ENCODE peak calls at places on chromosomes 6 and 20, in six cellular contexts. One of them, this sample, is unnamed. For H3K4me1, the result is how much of the 10 kb centered on the place peaks cover.

GRCh38 chr6:18680842-18681241 is 293.7 kb downstream of the RNF144B start:
- DNase-seq in ovary: no peak
- DNase-seq in esophagus squamous epithelium: no peak
- DNase-seq in mesendoderm: peak
- DNase-seq in ascending aorta: no peak
- DNase-seq in spleen: no peak
- DNase-seq in this sample: no peak

GRCh38 chr6:13007744-13008143 is 291.2 kb downstream of the PHACTR1 start:
- DNase-seq in ovary: no peak
- DNase-seq in esophagus squamous epithelium: no peak
- DNase-seq in mesendoderm: no peak
- DNase-seq in ascending aorta: no peak
- DNase-seq in spleen: no peak
- DNase-seq in this sample: no peak

GRCh38 chr6:100167585-100167984 is 173.6 kb upstream of the MCHR2 start:
- DNase-seq in ovary: no peak
- DNase-seq in esophagus squamous epithelium: no peak
- DNase-seq in mesendoderm: peak
- DNase-seq in ascending aorta: no peak
- DNase-seq in spleen: no peak
- DNase-seq in this sample: no peak

GRCh38 chr6:119894801-119895200 is 545.2 kb upstream of the MAN1A1 start:
- DNase-seq in ovary: no peak
- DNase-seq in esophagus squamous epithelium: no peak
- DNase-seq in mesendoderm: no peak
- DNase-seq in ascending aorta: no peak
- DNase-seq in spleen: no peak
- DNase-seq in this sample: no peak

GRCh38 chr6:23145801-23146200 is 576.4 kb downstream of the HDGFL1 start:
- DNase-seq in ovary: no peak
- DNase-seq in esophagus squamous epithelium: no peak
- DNase-seq in mesendoderm: no peak
- DNase-seq in ascending aorta: no peak
- DNase-seq in spleen: no peak
- DNase-seq in this sample: no peak

GRCh38 chr20:53493201-53493908 is 100.3 kb downstream of the ZNF217 start:
- DNase-seq in ovary: no peak
- DNase-seq in esophagus squamous epithelium: no peak
- DNase-seq in mesendoderm: no peak
- DNase-seq in ascending aorta: no peak
- DNase-seq in spleen: no peak
- DNase-seq in this sample: no peak

GRCh38 chr20:15482525-15482924 is 1090.7 kb downstream of the KIF16B start:
- DNase-seq in ovary: no peak
- DNase-seq in esophagus squamous epithelium: no peak
- DNase-seq in mesendoderm: peak
- DNase-seq in ascending aorta: no peak
- DNase-seq in spleen: no peak
- DNase-seq in this sample: no peak

GRCh38 chr20:49132995-49133451 is 55.1 kb downstream of the STAU1 start:
- DNase-seq in ovary: no peak
- DNase-seq in esophagus squamous epithelium: no peak
- DNase-seq in mesendoderm: peak
- DNase-seq in ascending aorta: no peak
- DNase-seq in spleen: no peak
- DNase-seq in this sample: no peak

GRCh38 chr6:99350573-99350972 is 1.1 kb upstream of the FAXC start:
- DNase-seq in ovary: no peak
- DNase-seq in esophagus squamous epithelium: no peak
- DNase-seq in mesendoderm: peak
- DNase-seq in ascending aorta: no peak
- DNase-seq in spleen: no peak
- DNase-seq in this sample: peak

GRCh38 chr6:117477988-117478852 is 4.3 kb upstream of the DCBLD1 start:
- DNase-seq in ovary: no peak
- DNase-seq in esophagus squamous epithelium: no peak
- DNase-seq in mesendoderm: peak
- DNase-seq in ascending aorta: no peak
- DNase-seq in spleen: no peak
- DNase-seq in this sample: no peak

DNA sequence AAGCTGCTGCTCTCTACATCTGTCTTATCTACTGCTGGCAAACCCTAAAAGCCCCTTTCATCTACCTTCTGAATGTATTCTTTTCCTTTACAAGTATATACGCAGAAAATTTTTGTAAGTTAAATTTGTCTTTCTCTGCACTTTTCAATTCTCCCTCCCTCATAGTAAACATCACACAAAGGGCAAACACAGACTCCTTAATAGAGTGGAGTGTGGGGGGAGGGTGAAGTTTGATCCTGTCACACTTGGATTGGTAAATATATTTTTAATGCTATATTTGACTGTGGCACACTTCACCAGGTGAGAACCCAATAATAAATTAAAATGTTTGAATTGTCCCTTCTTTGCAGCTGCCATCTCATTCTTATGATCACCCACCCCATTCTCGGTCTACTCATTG is 33.2 kb upstream of the PAQR8 start:
- DNase-seq in ovary: no peak
- DNase-seq in esophagus squamous epithelium: no peak
- DNase-seq in mesendoderm: no peak
- DNase-seq in ascending aorta: no peak
- DNase-seq in spleen: no peak
- DNase-seq in this sample: no peak
- H3K27ac ChIP-seq in ovary: no peak
- H3K27ac ChIP-seq in esophagus squamous epithelium: no peak
- H3K27ac ChIP-seq in mesendoderm: no peak
- H3K27ac ChIP-seq in ascending aorta: no peak
- H3K27ac ChIP-seq in spleen: no peak
- H3K27ac ChIP-seq in this sample: no peak

DNA sequence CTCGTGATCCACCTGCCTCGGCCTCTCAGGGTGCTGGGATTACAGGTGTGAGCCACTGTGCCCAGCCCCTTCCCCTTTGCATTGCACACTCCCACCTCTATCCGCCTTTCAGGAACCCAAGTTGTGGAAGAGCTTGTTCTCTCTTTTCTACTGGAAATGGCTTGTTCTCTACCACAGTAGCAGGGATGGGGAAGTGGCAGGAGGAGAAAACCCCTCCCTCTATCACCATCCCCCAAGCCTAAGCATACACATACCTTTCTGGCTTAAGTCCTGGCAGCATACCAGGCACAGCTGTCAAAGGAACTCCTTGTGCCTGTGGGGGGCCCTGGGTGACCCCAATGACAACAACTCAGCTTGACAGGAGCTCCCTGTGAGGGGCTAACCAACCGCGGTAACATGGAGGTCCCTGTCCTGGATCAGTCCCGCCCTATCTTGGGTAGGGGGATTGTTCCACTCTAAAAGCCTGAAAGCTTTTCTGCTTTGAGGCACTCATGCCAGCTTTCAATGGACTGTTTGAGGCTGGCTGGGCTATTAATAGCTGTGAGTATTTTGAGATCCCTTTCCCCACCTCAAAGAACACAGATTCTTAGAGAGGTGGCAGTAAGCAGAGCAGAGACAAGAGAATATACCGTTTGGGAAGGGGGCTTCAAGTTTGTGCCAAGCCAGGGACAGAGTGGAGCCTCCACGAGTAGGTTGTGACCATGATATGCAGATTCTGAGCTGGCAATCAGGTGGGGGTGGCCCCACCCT is 2.3 kb downstream of the KLHDC3 start:
- DNase-seq in ovary: no peak
- DNase-seq in esophagus squamous epithelium: no peak
- DNase-seq in mesendoderm: peak
- DNase-seq in ascending aorta: no peak
- DNase-seq in spleen: no peak
- DNase-seq in this sample: no peak
- H3K4me1 ChIP-seq in ovary: under half
- H3K4me1 ChIP-seq in esophagus squamous epithelium: half or more
- H3K4me1 ChIP-seq in mesendoderm: under half
- H3K4me1 ChIP-seq in ascending aorta: under half
- H3K4me1 ChIP-seq in spleen: half or more
- H3K4me1 ChIP-seq in this sample: under half

DNA sequence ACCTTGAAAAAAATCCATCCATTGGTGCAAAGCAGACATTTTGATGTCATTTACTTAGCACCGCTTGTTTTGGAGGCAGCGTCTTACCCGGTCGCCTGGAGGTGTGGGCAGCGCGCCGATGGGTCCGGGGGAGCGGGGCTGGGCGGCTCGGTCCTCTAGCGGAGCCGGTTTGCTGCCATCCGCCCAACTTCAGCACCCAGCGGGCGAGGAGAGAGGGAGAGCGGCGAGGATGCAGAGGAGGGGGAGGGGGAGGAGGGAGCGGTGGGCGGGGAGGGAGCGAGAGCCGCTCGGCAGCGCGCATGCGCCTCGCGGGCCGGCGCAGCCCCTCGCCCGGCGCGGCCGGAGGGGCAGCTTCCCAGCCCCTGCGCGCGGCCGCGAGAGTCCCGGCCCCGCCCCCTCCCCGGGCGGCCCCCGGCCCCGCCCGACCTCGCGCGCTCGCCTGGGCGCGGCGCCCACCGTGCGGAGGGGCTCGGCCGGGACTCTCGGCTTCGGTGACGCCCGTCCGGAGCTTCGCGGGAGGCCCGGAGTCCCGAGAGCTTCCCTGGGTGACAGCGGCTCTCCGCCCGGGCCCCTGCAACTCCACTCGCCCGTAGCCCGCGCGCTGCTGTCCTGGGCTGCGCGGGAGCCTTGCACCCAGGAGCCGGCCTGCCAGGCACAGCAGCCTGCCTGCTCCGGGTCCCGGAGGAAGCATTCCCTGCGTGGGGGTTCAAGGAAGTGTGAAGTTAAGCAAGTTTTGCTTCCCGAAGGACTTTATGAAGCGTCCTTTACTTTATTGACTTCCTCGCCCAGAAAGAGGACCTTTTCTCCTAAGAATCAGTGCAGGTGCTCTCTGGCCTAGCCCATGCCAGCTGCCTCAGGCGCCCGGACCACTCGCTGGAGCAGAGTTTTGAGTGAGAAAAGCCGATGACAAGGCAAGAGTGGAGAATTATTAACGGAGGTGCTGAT is at the start of gene RGS17:
- DNase-seq in ovary: peak
- DNase-seq in esophagus squamous epithelium: no peak
- DNase-seq in mesendoderm: peak
- DNase-seq in ascending aorta: peak
- DNase-seq in spleen: peak
- DNase-seq in this sample: peak
- H3K27ac ChIP-seq in ovary: peak
- H3K27ac ChIP-seq in esophagus squamous epithelium: peak
- H3K27ac ChIP-seq in mesendoderm: no peak
- H3K27ac ChIP-seq in ascending aorta: peak
- H3K27ac ChIP-seq in spleen: no peak
- H3K27ac ChIP-seq in this sample: no peak

DNA sequence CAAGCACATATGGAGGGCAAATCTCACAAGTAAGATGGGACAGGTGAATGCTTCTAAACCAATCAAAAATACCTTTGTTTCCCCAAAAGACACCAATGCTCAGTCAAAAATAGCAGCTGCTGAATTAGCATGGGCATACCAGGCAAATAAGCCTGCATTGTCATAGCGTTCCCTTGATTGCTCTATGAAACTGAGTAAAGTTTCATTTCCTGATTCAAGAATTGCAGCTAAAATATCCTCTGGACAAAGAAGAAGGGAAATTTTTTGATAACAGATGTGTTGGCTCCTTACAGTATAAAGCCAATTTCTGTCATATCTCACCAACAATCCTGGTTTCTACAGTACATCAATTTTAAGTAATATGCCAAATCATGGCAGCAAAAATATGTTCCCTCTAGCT is 3.3 kb upstream of the TMEM14A start:
- DNase-seq in ovary: no peak
- DNase-seq in esophagus squamous epithelium: no peak
- DNase-seq in mesendoderm: no peak
- DNase-seq in ascending aorta: no peak
- DNase-seq in spleen: no peak
- DNase-seq in this sample: no peak
- H3K4me1 ChIP-seq in ovary: under half
- H3K4me1 ChIP-seq in esophagus squamous epithelium: under half
- H3K4me1 ChIP-seq in mesendoderm: under half
- H3K4me1 ChIP-seq in ascending aorta: under half
- H3K4me1 ChIP-seq in spleen: half or more
- H3K4me1 ChIP-seq in this sample: under half

DNA sequence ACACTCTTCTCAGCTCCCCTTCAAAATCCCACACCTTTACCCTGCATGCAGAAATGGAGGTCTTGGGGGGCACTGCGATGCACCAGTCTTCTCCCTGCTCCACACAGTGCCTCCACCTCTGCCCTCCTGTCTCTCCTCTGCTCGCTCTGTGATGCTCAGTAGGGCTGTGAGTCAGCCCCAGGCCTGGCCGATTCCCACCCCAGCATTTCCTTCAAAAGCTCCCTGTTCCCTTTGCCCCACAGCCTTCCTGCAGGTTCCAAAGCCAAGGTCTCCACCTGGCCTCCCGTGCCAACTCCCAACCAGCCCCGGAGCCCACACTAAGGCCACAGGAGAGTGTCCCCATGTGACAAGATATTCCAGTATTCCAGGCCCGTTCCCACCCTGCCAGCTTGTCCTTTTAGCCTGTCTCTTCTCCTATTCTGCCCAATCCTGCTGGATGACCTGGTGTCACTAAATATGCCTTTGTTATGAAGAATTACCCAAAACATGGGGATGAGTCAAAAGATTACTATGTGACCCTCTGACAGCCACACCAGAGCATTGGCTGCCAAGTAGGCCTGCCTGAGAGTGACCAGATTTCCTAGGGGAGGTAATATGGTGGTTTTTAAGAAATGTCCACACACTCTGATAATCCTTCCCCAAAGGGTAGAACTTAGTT is 118.9 kb upstream of the NXT1 start:
- DNase-seq in ovary: no peak
- DNase-seq in esophagus squamous epithelium: no peak
- DNase-seq in mesendoderm: peak
- DNase-seq in ascending aorta: no peak
- DNase-seq in spleen: no peak
- DNase-seq in this sample: peak
- H3K27ac ChIP-seq in ovary: no peak
- H3K27ac ChIP-seq in esophagus squamous epithelium: no peak
- H3K27ac ChIP-seq in mesendoderm: no peak
- H3K27ac ChIP-seq in ascending aorta: no peak
- H3K27ac ChIP-seq in spleen: no peak
- H3K27ac ChIP-seq in this sample: peak